ENCODE peak calls at places on chromosome 12, in eight cellular contexts. F, H, I, U, Z, N, R and X are unnamed samples.

GRCh38 chr12:13218641-13219040 is 22.1 kb downstream of the EMP1 start:
- DNase-seq in U (no peak), H (no peak), F (no peak), Z (no peak), R (no peak), N (no peak), I (no peak), X (no peak)

GRCh38 chr12:53825246-53826081 is 73.7 kb upstream of the CISTR start:
- DNase-seq in I (no peak), N (no peak), R (no peak), U (no peak), Z (no peak), F (peak), H (peak), X (no peak)

GRCh38 chr12:42332301-42332894 is 6.4 kb downstream of the PPHLN1 start:
- DNase-seq in H (peak), F (peak), U (peak), I (no peak), N (peak), Z (no peak), R (peak), X (no peak)

GRCh38 chr12:88314706-88315105 is 172.6 kb downstream of the TMTC3 start:
- DNase-seq in H (no peak), R (no peak), U (no peak), Z (no peak), I (no peak), F (no peak), N (no peak), X (no peak)

GRCh38 chr12:46455648-46456352 is 83.2 kb upstream of the SLC38A2 start:
- DNase-seq in Z (no peak), R (no peak), F (peak), I (no peak), H (peak), N (no peak), U (no peak), X (no peak)

GRCh38 chr12:31590730-31591307 is at the start of gene DENND5B:
- DNase-seq in I (peak), Z (no peak), F (peak), U (peak), R (peak), N (no peak), H (peak), X (no peak)

GRCh38 chr12:49673446-49674317 is 33.5 kb downstream of the FMNL3 start:
- DNase-seq in I (no peak), H (no peak), U (peak), Z (peak), N (peak), F (no peak), R (no peak), X (peak)

GRCh38 chr12:48601013-48601756 is 31.3 kb upstream of the LALBA start:
- DNase-seq in R (no peak), H (no peak), I (no peak), U (peak), F (no peak), N (peak), Z (no peak), X (peak)

GRCh38 chr12:71999795-72000194 is 61.1 kb downstream of the TPH2 start:
- DNase-seq in F (peak), H (no peak), I (no peak), R (no peak), Z (no peak), U (no peak), N (no peak), X (no peak)

GRCh38 chr12:74379114-74379513 is 158.5 kb upstream of the ATXN7L3B start:
- DNase-seq in H (no peak), F (no peak), R (no peak), N (no peak), Z (no peak), U (no peak), I (no peak), X (no peak)